ENCODE peak calls at places on chromosome 6, in eight cellular contexts. T is RWPE1, U is HCT116, R is ovary, X is cardiac muscle cell, C is thoracic aorta, O is AG09309, W is psoas muscle. J is an unnamed sample.

GRCh38 chr6:144064831-144065668 is 30.3 kb downstream of the SF3B5 start:
- DNase-seq in T (no peak), U (no peak), R (no peak), X (no peak), C (no peak), O (no peak), W (no peak), J (no peak)

GRCh38 chr6:1535295-1535694 is 74.4 kb upstream of the FOXC1 start:
- DNase-seq in T (peak), U (no peak), R (no peak), X (no peak), C (no peak), O (no peak), W (no peak), J (no peak)

GRCh38 chr6:128118401-128118800 is 217.5 kb upstream of the THEMIS start:
- DNase-seq in T (no peak), U (no peak), R (no peak), X (no peak), C (no peak), O (peak), W (no peak), J (peak)

GRCh38 chr6:124881898-124882579 is 80.2 kb upstream of the RNF217 start:
- DNase-seq in T (no peak), U (no peak), R (no peak), X (peak), C (no peak), O (no peak), W (no peak), J (peak)

GRCh38 chr6:33834401-33835392 is 30.9 kb upstream of the MLN start:
- DNase-seq in T (peak), U (no peak), R (no peak), X (no peak), C (no peak), O (no peak), W (peak), J (no peak)

GRCh38 chr6:83151114-83151513 is 42.0 kb downstream of the PGM3 start:
- DNase-seq in T (no peak), U (no peak), R (no peak), X (no peak), C (no peak), O (no peak), W (no peak), J (peak)

GRCh38 chr6:136658711-136659110 is 108.5 kb upstream of the MAP7 start:
- DNase-seq in T (no peak), U (no peak), R (no peak), X (no peak), C (no peak), O (no peak), W (no peak), J (no peak)

GRCh38 chr6:167141667-167142432 is 15.9 kb downstream of the GPR31 start:
- DNase-seq in T (peak), U (peak), R (peak), X (peak), C (no peak), O (no peak), W (no peak), J (no peak)

GRCh38 chr6:40997256-40997957 is 41.6 kb downstream of the UNC5CL start:
- DNase-seq in T (peak), U (peak), R (no peak), X (peak), C (no peak), O (peak), W (no peak), J (peak)

GRCh38 chr6:3324262-3324942 is 65.7 kb downstream of the PSMG4 start:
- DNase-seq in T (peak), U (no peak), R (no peak), X (no peak), C (no peak), O (peak), W (no peak), J (peak)

GRCh38 chr6:154164397-154164796 is 125.4 kb downstream of the OPRM1 start:
- DNase-seq in T (no peak), U (no peak), R (peak), X (no peak), C (no peak), O (peak), W (peak), J (no peak)

GRCh38 chr6:131213501-131213990 is 78.3 kb downstream of the AKAP7 start:
- DNase-seq in T (no peak), U (no peak), R (no peak), X (no peak), C (no peak), O (no peak), W (no peak), J (no peak)

GRCh38 chr6:157763129-157763893 is 59.7 kb upstream of the SNX9 start:
- DNase-seq in T (peak), U (peak), R (peak), X (no peak), C (no peak), O (no peak), W (peak), J (peak)

GRCh38 chr6:10403385-10404106 is 11.3 kb downstream of the TFAP2A start:
- DNase-seq in T (peak), U (no peak), R (no peak), X (no peak), C (no peak), O (peak), W (no peak), J (peak)

GRCh38 chr6:155854787-155855186 is 399.1 kb upstream of the NOX3 start:
- DNase-seq in T (no peak), U (no peak), R (no peak), X (no peak), C (no peak), O (no peak), W (no peak), J (no peak)

GRCh38 chr6:35081426-35081851 is 59.7 kb downstream of the TCP11 start:
- DNase-seq in T (no peak), U (no peak), R (no peak), X (no peak), C (no peak), O (no peak), W (no peak), J (no peak)

GRCh38 chr6:169521825-169522224 is 180.0 kb downstream of the WDR27 start:
- DNase-seq in T (no peak), U (no peak), R (no peak), X (no peak), C (no peak), O (no peak), W (no peak), J (no peak)

GRCh38 chr6:21348462-21349195 is 244.9 kb upstream of the SOX4 start:
- DNase-seq in T (no peak), U (no peak), R (peak), X (peak), C (no peak), O (peak), W (peak), J (no peak)

GRCh38 chr6:113558966-113559365 is 298.2 kb upstream of the MARCKS start:
- DNase-seq in T (no peak), U (no peak), R (no peak), X (no peak), C (no peak), O (peak), W (no peak), J (peak)

GRCh38 chr6:136546321-136546720 is 3.9 kb downstream of the MAP7 start:
- DNase-seq in T (no peak), U (no peak), R (no peak), X (no peak), C (no peak), O (no peak), W (no peak), J (no peak)

GRCh38 chr6:139370047-139370706 is 4.3 kb downstream of the CITED2 start:
- DNase-seq in T (no peak), U (no peak), R (no peak), X (peak), C (no peak), O (peak), W (no peak), J (peak)

GRCh38 chr6:82006027-82006738 is 241.4 kb downstream of the IBTK start:
- DNase-seq in T (no peak), U (no peak), R (no peak), X (peak), C (no peak), O (no peak), W (no peak), J (peak)

GRCh38 chr6:19478992-19479391 is 358.2 kb upstream of the ID4 start:
- DNase-seq in T (no peak), U (no peak), R (no peak), X (no peak), C (no peak), O (no peak), W (no peak), J (peak)

GRCh38 chr6:115838763-115839401 is 221.8 kb downstream of the FRK start:
- DNase-seq in T (peak), U (peak), R (no peak), X (peak), C (no peak), O (no peak), W (no peak), J (no peak)

GRCh38 chr6:116779569-116780164 is 14.1 kb upstream of the FAM162B start:
- DNase-seq in T (peak), U (peak), R (no peak), X (peak), C (no peak), O (peak), W (no peak), J (peak)

GRCh38 chr6:142276256-142276655 is 25.6 kb upstream of the ADGRG6 start:
- DNase-seq in T (no peak), U (no peak), R (no peak), X (no peak), C (no peak), O (no peak), W (no peak), J (peak)

GRCh38 chr6:56529594-56530191 is 113.0 kb downstream of the DST start:
- DNase-seq in T (no peak), U (no peak), R (no peak), X (no peak), C (no peak), O (no peak), W (no peak), J (no peak)

GRCh38 chr6:56528412-56528841 is 114.3 kb downstream of the DST start:
- DNase-seq in T (peak), U (no peak), R (no peak), X (no peak), C (no peak), O (peak), W (no peak), J (peak)

GRCh38 chr6:56534680-56535419 is 107.8 kb downstream of the DST start:
- DNase-seq in T (no peak), U (no peak), R (no peak), X (no peak), C (no peak), O (no peak), W (no peak), J (no peak)

GRCh38 chr6:56532766-56533551 is 109.7 kb downstream of the DST start:
- DNase-seq in T (no peak), U (no peak), R (no peak), X (no peak), C (no peak), O (no peak), W (no peak), J (no peak)

DNA sequence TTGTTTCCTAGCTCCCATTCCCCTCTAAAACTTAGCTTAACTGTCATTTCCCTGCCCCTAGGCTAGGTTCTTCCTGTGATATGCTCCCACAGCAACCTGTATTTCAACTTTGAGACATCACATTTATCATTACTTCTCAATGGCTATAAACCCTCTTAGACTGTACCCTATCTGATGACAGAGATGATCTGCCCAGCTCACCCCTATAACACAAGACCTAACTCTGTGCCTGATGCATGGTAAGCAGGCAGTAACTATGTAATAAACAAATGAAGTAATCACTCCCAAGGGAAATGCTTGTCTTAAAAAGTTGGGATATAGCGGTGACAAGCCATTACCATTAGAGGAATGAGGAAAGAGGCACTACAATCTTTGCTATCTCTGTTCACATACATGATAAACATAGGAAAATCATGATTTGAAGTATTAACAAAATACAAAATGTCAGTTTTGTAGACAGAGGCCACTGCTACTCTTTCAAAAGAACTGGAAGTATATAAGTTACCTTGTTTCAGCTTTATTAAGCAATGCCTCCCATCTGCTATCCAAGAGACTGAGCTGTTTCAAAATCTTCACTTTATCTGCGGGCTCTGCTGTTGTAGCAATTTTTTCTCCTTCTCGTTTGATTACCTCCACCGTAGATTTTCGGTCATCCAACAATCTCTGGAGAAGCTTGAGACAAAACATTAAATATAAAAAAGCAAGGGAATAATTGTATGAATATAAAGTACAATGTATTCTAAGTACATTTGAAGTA is 110.7 kb downstream of the DST start:
- DNase-seq in T (no peak), U (no peak), R (no peak), X (no peak), C (no peak), O (no peak), W (no peak), J (no peak)
- TF ChIP-seq CTCF in T (no peak), U (no peak), R (no peak), X (no peak), C (no peak), O (no peak), W (no peak), J (no peak)

DNA sequence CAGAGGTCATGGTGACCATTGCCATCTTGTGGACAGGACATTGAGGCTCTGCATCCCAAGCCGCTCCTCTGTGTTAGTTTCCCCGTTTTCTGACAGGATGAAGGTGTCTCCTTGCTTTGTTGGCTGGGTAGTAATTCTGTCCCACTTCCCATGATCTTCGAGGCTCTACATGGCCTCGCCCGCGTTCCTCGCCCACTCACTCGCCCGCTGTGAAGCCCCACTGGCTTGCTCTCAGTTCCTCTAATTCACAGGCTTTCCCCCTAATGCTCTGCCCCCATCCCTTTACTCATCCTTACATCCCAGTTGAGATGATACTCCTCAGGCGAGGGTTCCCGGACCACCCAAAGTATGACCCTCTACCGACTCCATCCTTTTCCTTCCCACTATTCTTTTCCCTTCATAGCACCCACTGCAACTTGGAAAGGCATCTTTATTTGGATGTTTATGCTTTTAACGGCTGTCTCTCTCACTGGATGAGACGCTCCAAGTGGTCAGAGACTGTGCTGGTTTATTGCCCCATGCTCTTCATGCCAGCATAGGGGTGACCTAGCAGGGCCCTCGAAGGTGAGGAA is 511 bp upstream of the SLC35B2 start:
- DNase-seq in T (no peak), U (no peak), R (no peak), X (no peak), C (no peak), O (no peak), W (no peak), J (no peak)
- TF ChIP-seq CTCF in T (peak), U (no peak), R (no peak), X (no peak), C (no peak), O (no peak), W (no peak), J (peak)

DNA sequence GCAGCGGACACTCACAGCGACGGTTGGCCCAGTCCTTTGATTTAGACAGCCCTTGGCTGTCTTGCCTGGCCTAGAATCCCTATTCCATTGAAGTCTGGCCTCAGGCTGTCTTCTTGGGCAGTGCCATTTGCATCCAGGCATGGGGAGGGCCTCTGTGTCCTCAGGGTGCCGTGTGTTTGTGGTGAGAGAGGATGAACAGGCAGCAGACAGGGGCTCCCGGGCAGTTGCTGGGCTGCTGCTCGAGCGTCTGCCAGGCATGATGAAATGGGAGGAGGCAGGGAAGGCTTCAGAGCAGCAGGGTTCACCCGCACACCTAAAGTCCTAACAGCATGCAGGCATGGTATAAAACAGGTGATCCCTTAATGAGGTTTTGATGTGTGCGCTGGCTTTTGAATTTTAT is 126.9 kb downstream of the SOBP start:
- DNase-seq in T (no peak), U (no peak), R (no peak), X (no peak), C (no peak), O (no peak), W (no peak), J (no peak)
- TF ChIP-seq CTCF in T (no peak), U (no peak), R (no peak), X (no peak), C (no peak), O (no peak), W (no peak), J (no peak)

GRCh38 chr6:56043076-56043475 is 167.7 kb upstream of the BMP5 start:
- DNase-seq in T (no peak), U (no peak), R (no peak), X (no peak), C (no peak), O (no peak), W (no peak), J (no peak)

GRCh38 chr6:56041591-56041990 is 166.2 kb upstream of the BMP5 start:
- DNase-seq in T (no peak), U (no peak), R (no peak), X (no peak), C (no peak), O (no peak), W (no peak), J (no peak)

GRCh38 chr6:56046576-56046975 is 171.2 kb upstream of the BMP5 start:
- DNase-seq in T (no peak), U (no peak), R (no peak), X (no peak), C (peak), O (peak), W (no peak), J (peak)

GRCh38 chr6:56040875-56041274 is 165.5 kb upstream of the BMP5 start:
- DNase-seq in T (no peak), U (no peak), R (no peak), X (no peak), C (no peak), O (peak), W (no peak), J (peak)

GRCh38 chr6:56043761-56044160 is 168.4 kb upstream of the BMP5 start:
- DNase-seq in T (no peak), U (no peak), R (no peak), X (no peak), C (no peak), O (no peak), W (no peak), J (no peak)
- TF ChIP-seq CTCF in T (no peak), U (no peak), R (no peak), X (no peak), C (no peak), O (no peak), W (no peak), J (no peak)

GRCh38 chr6:15499125-15499524 is 163.7 kb downstream of the DTNBP1 start:
- DNase-seq in T (no peak), U (no peak), R (no peak), X (no peak), C (no peak), O (no peak), W (no peak), J (no peak)
- TF ChIP-seq CTCF in T (no peak), U (no peak), R (no peak), X (no peak), C (no peak), O (no peak), W (no peak), J (no peak)

GRCh38 chr6:5587648-5588047 is 326.3 kb downstream of the FARS2 start:
- DNase-seq in T (no peak), U (no peak), R (no peak), X (no peak), C (no peak), O (no peak), W (no peak), J (no peak)

GRCh38 chr6:5583528-5583927 is 322.2 kb downstream of the FARS2 start:
- DNase-seq in T (no peak), U (no peak), R (no peak), X (no peak), C (no peak), O (no peak), W (no peak), J (no peak)

GRCh38 chr6:5584072-5584471 is 322.8 kb downstream of the FARS2 start:
- DNase-seq in T (no peak), U (no peak), R (no peak), X (no peak), C (no peak), O (peak), W (no peak), J (peak)

GRCh38 chr6:5580736-5581568 is 319.6 kb downstream of the FARS2 start:
- DNase-seq in T (no peak), U (no peak), R (no peak), X (no peak), C (no peak), O (no peak), W (no peak), J (no peak)

DNA sequence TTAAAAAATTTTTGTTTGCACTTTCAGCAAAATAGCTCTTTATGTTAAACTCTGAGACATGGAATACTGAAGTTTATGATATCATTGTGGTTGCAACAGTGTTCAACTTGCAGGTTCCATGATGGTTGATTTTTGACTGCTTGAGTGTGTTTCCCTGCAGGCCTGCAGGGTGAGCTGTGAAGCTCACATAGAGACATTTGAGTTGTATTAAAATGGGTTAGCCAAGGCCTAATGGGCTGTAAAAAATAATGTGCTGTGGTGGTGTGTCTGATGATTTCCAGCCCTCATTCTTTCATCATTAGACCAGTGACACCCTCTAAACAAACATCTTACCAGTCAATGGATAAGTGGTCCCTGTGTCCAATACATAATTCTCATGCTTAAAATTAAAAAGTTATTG is 321.4 kb downstream of the FARS2 start:
- DNase-seq in T (no peak), U (no peak), R (no peak), X (no peak), C (no peak), O (no peak), W (no peak), J (no peak)
- TF ChIP-seq CTCF in T (no peak), U (no peak), R (no peak), X (no peak), C (no peak), O (no peak), W (no peak), J (peak)

GRCh38 chr6:164109770-164110140 is 695.2 kb downstream of the QKI start:
- DNase-seq in T (no peak), U (no peak), R (no peak), X (no peak), C (no peak), O (no peak), W (peak), J (no peak)
- TF ChIP-seq CTCF in T (peak), U (peak), R (no peak), X (peak), C (peak), O (peak), W (peak), J (peak)

GRCh38 chr6:90025418-90026089 is 131.3 kb downstream of the GJA10 start:
- DNase-seq in T (peak), U (peak), R (no peak), X (no peak), C (no peak), O (peak), W (no peak), J (peak)
- TF ChIP-seq CTCF in T (no peak), U (no peak), R (no peak), X (no peak), C (no peak), O (no peak), W (no peak), J (no peak)

GRCh38 chr6:39642300-39642699 is 82.9 kb downstream of the KIF6 start:
- DNase-seq in T (no peak), U (no peak), R (no peak), X (no peak), C (no peak), O (no peak), W (no peak), J (no peak)
- TF ChIP-seq CTCF in T (no peak), U (no peak), R (no peak), X (no peak), C (no peak), O (no peak), W (no peak), J (no peak)

J was measured in HFFc6.